ENCODE peak calls at places on chromosome X, in eight cellular contexts. Q is lower lobe of right lung; K is fibroblast of mammary gland; P is substantia nigra; W is nephron progenitor cell; C is activated CD8-positive, alpha-beta T cell treated with anti-CD3 and anti-CD28 coated beads for 36 hours; I is anterior cingulate cortex; S is EL. T is an unnamed sample.

GRCh38 chrX:74351760-74352159 is 47.8 kb downstream of the ZCCHC13 start:
- DNase-seq in Q (no peak), S (peak; percentile 38), C (no peak), P (no peak), W (no peak), I (no peak), K (peak; percentile 33), T (no peak)

GRCh38 chrX:125096469-125096868 is 223.2 kb upstream of the TEX13C start:
- DNase-seq in P (no peak), S (no peak), W (no peak), Q (no peak), C (no peak), K (no peak), I (no peak), T (no peak)

GRCh38 chrX:102155806-102156179 is at the start of gene BEX5:
- DNase-seq in K (peak; percentile 5), Q (peak; percentile 63), S (peak; percentile 1), I (peak; percentile 39), W (peak; percentile 65), C (peak; percentile 70), P (peak; percentile 67), T (peak; percentile 68)

GRCh38 chrX:150156615-150157014 is 206.5 kb upstream of the MAMLD1 start:
- DNase-seq in S (no peak), C (no peak), K (no peak), W (no peak), Q (no peak), I (no peak), P (no peak), T (no peak)

GRCh38 chrX:34656842-34657780 is at the start of gene TMEM47:
- DNase-seq in S (peak; percentile 77), K (peak; percentile 58), Q (peak; percentile 72), I (peak; percentile 38), C (no peak), P (peak; percentile 56), W (peak; percentile 91), T (peak; percentile 60)

GRCh38 chrX:7586126-7586525 is 256.8 kb upstream of the VCX start:
- DNase-seq in P (no peak), C (no peak), I (no peak), W (peak; percentile 11), K (peak; percentile 47), Q (no peak), S (peak; percentile 13), T (no peak)

GRCh38 chrX:153687121-153688039 is at the start of gene SLC6A8:
- DNase-seq in C (peak; percentile 37), P (peak; percentile 72), S (peak; percentile 69), K (peak; percentile 37), Q (peak; percentile 65), I (peak; percentile 67), W (peak; percentile 77), T (peak; percentile 63)

GRCh38 chrX:10685923-10686595 is 65.7 kb upstream of the MID1 start:
- DNase-seq in I (no peak), W (no peak), C (no peak), P (no peak), K (peak; percentile 21), Q (no peak), S (peak; percentile 49), T (no peak)

GRCh38 chrX:21735038-21735752 is 22.7 kb downstream of the SMPX start:
- DNase-seq in P (no peak), W (no peak), Q (no peak), K (peak; percentile 66), C (no peak), I (no peak), S (no peak), T (no peak)

GRCh38 chrX:20215565-20215964 is 51.1 kb downstream of the RPS6KA3 start:
- DNase-seq in C (no peak), P (no peak), S (no peak), I (no peak), W (no peak), Q (no peak), K (no peak), T (no peak)

GRCh38 chrX:132622130-132622529 is 133.3 kb upstream of the MBNL3 start:
- DNase-seq in W (no peak), C (peak; percentile 83), K (peak; percentile 53), P (no peak), S (peak; percentile 38), Q (no peak), I (no peak), T (no peak)

GRCh38 chrX:3345281-3346081 is 971 bp downstream of the MXRA5 start:
- DNase-seq in Q (peak; percentile 43), K (peak; percentile 34), S (peak; percentile 26), W (peak; percentile 75), I (peak; percentile 0), P (no peak), C (no peak), T (no peak)

GRCh38 chrX:40462797-40463196 is 118.0 kb upstream of the ATP6AP2 start:
- DNase-seq in S (no peak), I (no peak), Q (no peak), C (no peak), P (no peak), K (no peak), W (no peak), T (no peak)

GRCh38 chrX:153909024-153909979 is 4.8 kb downstream of the AVPR2 start:
- DNase-seq in I (no peak), C (peak; percentile 44), W (peak; percentile 68), K (no peak), S (no peak), Q (no peak), P (no peak), T (no peak)

GRCh38 chrX:9180623-9181022 is 146.7 kb upstream of the FAM9B start:
- DNase-seq in W (no peak), K (no peak), Q (no peak), P (no peak), I (no peak), C (no peak), S (no peak), T (no peak)

T was measured in NCI-H1930.